ENCODE peak calls at places on chromosomes 6 and 20, in seven cellular contexts. One of them, this sample, is unnamed.

GRCh38 chr20:19867074-19867473 is 109.0 kb downstream of the RIN2 start:
- DNase-seq in fibroblast of pulmonary artery: peak
- DNase-seq in HFF-Myc: peak
- DNase-seq in breast epithelium: no peak
- DNase-seq in heart right ventricle: no peak
- DNase-seq in OCI-LY7: no peak
- DNase-seq in bronchial epithelial cell: peak
- DNase-seq in this sample: no peak

GRCh38 chr20:1949306-1949705 is 44.6 kb downstream of the PDYN start:
- DNase-seq in fibroblast of pulmonary artery: no peak
- DNase-seq in HFF-Myc: no peak
- DNase-seq in breast epithelium: no peak
- DNase-seq in heart right ventricle: no peak
- DNase-seq in OCI-LY7: no peak
- DNase-seq in bronchial epithelial cell: no peak
- DNase-seq in this sample: no peak

GRCh38 chr6:68468244-68468884 is 166.7 kb upstream of the ADGRB3 start:
- DNase-seq in fibroblast of pulmonary artery: peak
- DNase-seq in HFF-Myc: no peak
- DNase-seq in breast epithelium: no peak
- DNase-seq in heart right ventricle: no peak
- DNase-seq in OCI-LY7: peak
- DNase-seq in bronchial epithelial cell: peak
- DNase-seq in this sample: no peak

GRCh38 chr20:11056414-11056813 is 382.6 kb upstream of the JAG1 start:
- DNase-seq in fibroblast of pulmonary artery: no peak
- DNase-seq in HFF-Myc: no peak
- DNase-seq in breast epithelium: no peak
- DNase-seq in heart right ventricle: no peak
- DNase-seq in OCI-LY7: no peak
- DNase-seq in bronchial epithelial cell: no peak
- DNase-seq in this sample: no peak

GRCh38 chr6:50829898-50830439 is 11.3 kb downstream of the TFAP2B start:
- DNase-seq in fibroblast of pulmonary artery: no peak
- DNase-seq in HFF-Myc: no peak
- DNase-seq in breast epithelium: no peak
- DNase-seq in heart right ventricle: no peak
- DNase-seq in OCI-LY7: no peak
- DNase-seq in bronchial epithelial cell: no peak
- DNase-seq in this sample: no peak

GRCh38 chr6:11595903-11596302 is 58.4 kb downstream of the TMEM170B start:
- DNase-seq in fibroblast of pulmonary artery: peak
- DNase-seq in HFF-Myc: no peak
- DNase-seq in breast epithelium: no peak
- DNase-seq in heart right ventricle: no peak
- DNase-seq in OCI-LY7: peak
- DNase-seq in bronchial epithelial cell: peak
- DNase-seq in this sample: no peak

GRCh38 chr6:42571611-42572342 is 7.9 kb downstream of the UBR2 start:
- DNase-seq in fibroblast of pulmonary artery: no peak
- DNase-seq in HFF-Myc: no peak
- DNase-seq in breast epithelium: no peak
- DNase-seq in heart right ventricle: no peak
- DNase-seq in OCI-LY7: no peak
- DNase-seq in bronchial epithelial cell: no peak
- DNase-seq in this sample: no peak

GRCh38 chr6:92979281-92979680 is 440.1 kb downstream of the EPHA7 start:
- DNase-seq in fibroblast of pulmonary artery: peak
- DNase-seq in HFF-Myc: no peak
- DNase-seq in breast epithelium: no peak
- DNase-seq in heart right ventricle: no peak
- DNase-seq in OCI-LY7: no peak
- DNase-seq in bronchial epithelial cell: no peak
- DNase-seq in this sample: no peak

GRCh38 chr6:108174371-108175175 is 8.8 kb downstream of the NR2E1 start:
- DNase-seq in fibroblast of pulmonary artery: peak
- DNase-seq in HFF-Myc: peak
- DNase-seq in breast epithelium: no peak
- DNase-seq in heart right ventricle: peak
- DNase-seq in OCI-LY7: no peak
- DNase-seq in bronchial epithelial cell: peak
- DNase-seq in this sample: no peak

GRCh38 chr6:89217308-89217999 is at the start of gene GABRR1:
- DNase-seq in fibroblast of pulmonary artery: no peak
- DNase-seq in HFF-Myc: peak
- DNase-seq in breast epithelium: no peak
- DNase-seq in heart right ventricle: no peak
- DNase-seq in OCI-LY7: no peak
- DNase-seq in bronchial epithelial cell: no peak
- DNase-seq in this sample: no peak

GRCh38 chr6:75604294-75604693 is 2.6 kb downstream of the SENP6 start:
- DNase-seq in fibroblast of pulmonary artery: no peak
- DNase-seq in HFF-Myc: no peak
- DNase-seq in breast epithelium: no peak
- DNase-seq in heart right ventricle: no peak
- DNase-seq in OCI-LY7: no peak
- DNase-seq in bronchial epithelial cell: no peak
- DNase-seq in this sample: no peak

GRCh38 chr20:63082308-63082938 is 75.7 kb upstream of the BHLHE23 start:
- DNase-seq in fibroblast of pulmonary artery: peak
- DNase-seq in HFF-Myc: peak
- DNase-seq in breast epithelium: no peak
- DNase-seq in heart right ventricle: peak
- DNase-seq in OCI-LY7: peak
- DNase-seq in bronchial epithelial cell: no peak
- DNase-seq in this sample: no peak

GRCh38 chr6:29553268-29554057 is 6.1 kb downstream of the UBD start:
- DNase-seq in fibroblast of pulmonary artery: peak
- DNase-seq in HFF-Myc: peak
- DNase-seq in breast epithelium: no peak
- DNase-seq in heart right ventricle: peak
- DNase-seq in OCI-LY7: no peak
- DNase-seq in bronchial epithelial cell: peak
- DNase-seq in this sample: no peak

GRCh38 chr6:11919771-11920440 is 92.2 kb upstream of the HIVEP1 start:
- DNase-seq in fibroblast of pulmonary artery: no peak
- DNase-seq in HFF-Myc: no peak
- DNase-seq in breast epithelium: no peak
- DNase-seq in heart right ventricle: no peak
- DNase-seq in OCI-LY7: no peak
- DNase-seq in bronchial epithelial cell: no peak
- DNase-seq in this sample: no peak

GRCh38 chr6:135181333-135182119 is 418 bp downstream of the MYB start:
- DNase-seq in fibroblast of pulmonary artery: no peak
- DNase-seq in HFF-Myc: no peak
- DNase-seq in breast epithelium: no peak
- DNase-seq in heart right ventricle: no peak
- DNase-seq in OCI-LY7: peak
- DNase-seq in bronchial epithelial cell: peak
- DNase-seq in this sample: no peak

GRCh38 chr20:41854765-41855164 is 236.6 kb upstream of the CHD6 start:
- DNase-seq in fibroblast of pulmonary artery: no peak
- DNase-seq in HFF-Myc: no peak
- DNase-seq in breast epithelium: no peak
- DNase-seq in heart right ventricle: no peak
- DNase-seq in OCI-LY7: no peak
- DNase-seq in bronchial epithelial cell: peak
- DNase-seq in this sample: peak

GRCh38 chr6:139251377-139252017 is 40.3 kb downstream of the TXLNB start:
- DNase-seq in fibroblast of pulmonary artery: no peak
- DNase-seq in HFF-Myc: no peak
- DNase-seq in breast epithelium: no peak
- DNase-seq in heart right ventricle: peak
- DNase-seq in OCI-LY7: no peak
- DNase-seq in bronchial epithelial cell: no peak
- DNase-seq in this sample: no peak

GRCh38 chr6:15623282-15624116 is 39.3 kb downstream of the DTNBP1 start:
- DNase-seq in fibroblast of pulmonary artery: peak
- DNase-seq in HFF-Myc: no peak
- DNase-seq in breast epithelium: no peak
- DNase-seq in heart right ventricle: no peak
- DNase-seq in OCI-LY7: peak
- DNase-seq in bronchial epithelial cell: peak
- DNase-seq in this sample: peak

GRCh38 chr20:2285618-2286017 is 10.2 kb upstream of the TGM3 start:
- DNase-seq in fibroblast of pulmonary artery: no peak
- DNase-seq in HFF-Myc: no peak
- DNase-seq in breast epithelium: no peak
- DNase-seq in heart right ventricle: no peak
- DNase-seq in OCI-LY7: no peak
- DNase-seq in bronchial epithelial cell: peak
- DNase-seq in this sample: no peak

GRCh38 chr6:162468326-162468725 is 259.2 kb downstream of the PRKN start:
- DNase-seq in fibroblast of pulmonary artery: peak
- DNase-seq in HFF-Myc: no peak
- DNase-seq in breast epithelium: no peak
- DNase-seq in heart right ventricle: peak
- DNase-seq in OCI-LY7: no peak
- DNase-seq in bronchial epithelial cell: no peak
- DNase-seq in this sample: no peak

GRCh38 chr20:43840382-43841070 is 74.1 kb upstream of the TOX2 start:
- DNase-seq in fibroblast of pulmonary artery: peak
- DNase-seq in HFF-Myc: no peak
- DNase-seq in breast epithelium: no peak
- DNase-seq in heart right ventricle: no peak
- DNase-seq in OCI-LY7: peak
- DNase-seq in bronchial epithelial cell: no peak
- DNase-seq in this sample: no peak

GRCh38 chr6:44493593-44493992 is 106.1 kb downstream of the CDC5L start:
- DNase-seq in fibroblast of pulmonary artery: no peak
- DNase-seq in HFF-Myc: no peak
- DNase-seq in breast epithelium: no peak
- DNase-seq in heart right ventricle: no peak
- DNase-seq in OCI-LY7: no peak
- DNase-seq in bronchial epithelial cell: no peak
- DNase-seq in this sample: no peak

GRCh38 chr6:82246802-82247633 is 526 bp downstream of the IBTK start:
- DNase-seq in fibroblast of pulmonary artery: peak
- DNase-seq in HFF-Myc: no peak
- DNase-seq in breast epithelium: peak
- DNase-seq in heart right ventricle: peak
- DNase-seq in OCI-LY7: peak
- DNase-seq in bronchial epithelial cell: peak
- DNase-seq in this sample: peak

GRCh38 chr20:58811334-58811733 is 39.4 kb downstream of the GNAS-AS1 start:
- DNase-seq in fibroblast of pulmonary artery: no peak
- DNase-seq in HFF-Myc: no peak
- DNase-seq in breast epithelium: no peak
- DNase-seq in heart right ventricle: no peak
- DNase-seq in OCI-LY7: no peak
- DNase-seq in bronchial epithelial cell: no peak
- DNase-seq in this sample: no peak

GRCh38 chr20:43446361-43446879 is 11.3 kb upstream of the SRSF6 start:
- DNase-seq in fibroblast of pulmonary artery: no peak
- DNase-seq in HFF-Myc: peak
- DNase-seq in breast epithelium: no peak
- DNase-seq in heart right ventricle: no peak
- DNase-seq in OCI-LY7: no peak
- DNase-seq in bronchial epithelial cell: peak
- DNase-seq in this sample: peak

GRCh38 chr6:169886631-169887227 is 135.3 kb downstream of the ERMARD start:
- DNase-seq in fibroblast of pulmonary artery: no peak
- DNase-seq in HFF-Myc: no peak
- DNase-seq in breast epithelium: no peak
- DNase-seq in heart right ventricle: no peak
- DNase-seq in OCI-LY7: no peak
- DNase-seq in bronchial epithelial cell: no peak
- DNase-seq in this sample: no peak
- TF ChIP-seq CTCF in fibroblast of pulmonary artery: no peak
- TF ChIP-seq CTCF in HFF-Myc: no peak
- TF ChIP-seq CTCF in breast epithelium: no peak
- TF ChIP-seq CTCF in heart right ventricle: no peak
- TF ChIP-seq CTCF in OCI-LY7: no peak
- TF ChIP-seq CTCF in bronchial epithelial cell: no peak
- TF ChIP-seq CTCF in this sample: no peak

DNA sequence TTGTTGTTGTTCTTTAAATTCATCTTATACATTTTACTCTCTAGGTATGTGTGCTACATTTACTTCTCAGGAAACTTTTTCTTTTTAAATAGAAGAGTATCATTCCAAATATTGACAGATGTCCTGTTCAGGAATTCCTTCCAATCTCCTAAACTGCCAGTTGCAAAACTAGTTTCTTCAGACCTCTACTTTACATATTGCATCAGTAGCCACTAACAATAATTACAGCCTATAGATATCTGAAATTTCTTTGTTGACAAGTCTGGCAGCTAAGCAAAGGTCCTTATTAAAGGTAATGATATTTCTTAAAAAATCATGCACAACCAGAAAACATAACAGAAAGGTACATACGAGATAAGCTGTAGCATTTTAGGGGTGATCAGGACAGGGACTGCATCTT is 4.5 kb downstream of the ECHDC1 start:
- DNase-seq in fibroblast of pulmonary artery: no peak
- DNase-seq in HFF-Myc: no peak
- DNase-seq in breast epithelium: no peak
- DNase-seq in heart right ventricle: no peak
- DNase-seq in OCI-LY7: no peak
- DNase-seq in bronchial epithelial cell: no peak
- DNase-seq in this sample: no peak
- TF ChIP-seq CTCF in fibroblast of pulmonary artery: no peak
- TF ChIP-seq CTCF in HFF-Myc: no peak
- TF ChIP-seq CTCF in breast epithelium: no peak
- TF ChIP-seq CTCF in heart right ventricle: no peak
- TF ChIP-seq CTCF in OCI-LY7: no peak
- TF ChIP-seq CTCF in bronchial epithelial cell: no peak
- TF ChIP-seq CTCF in this sample: no peak

DNA sequence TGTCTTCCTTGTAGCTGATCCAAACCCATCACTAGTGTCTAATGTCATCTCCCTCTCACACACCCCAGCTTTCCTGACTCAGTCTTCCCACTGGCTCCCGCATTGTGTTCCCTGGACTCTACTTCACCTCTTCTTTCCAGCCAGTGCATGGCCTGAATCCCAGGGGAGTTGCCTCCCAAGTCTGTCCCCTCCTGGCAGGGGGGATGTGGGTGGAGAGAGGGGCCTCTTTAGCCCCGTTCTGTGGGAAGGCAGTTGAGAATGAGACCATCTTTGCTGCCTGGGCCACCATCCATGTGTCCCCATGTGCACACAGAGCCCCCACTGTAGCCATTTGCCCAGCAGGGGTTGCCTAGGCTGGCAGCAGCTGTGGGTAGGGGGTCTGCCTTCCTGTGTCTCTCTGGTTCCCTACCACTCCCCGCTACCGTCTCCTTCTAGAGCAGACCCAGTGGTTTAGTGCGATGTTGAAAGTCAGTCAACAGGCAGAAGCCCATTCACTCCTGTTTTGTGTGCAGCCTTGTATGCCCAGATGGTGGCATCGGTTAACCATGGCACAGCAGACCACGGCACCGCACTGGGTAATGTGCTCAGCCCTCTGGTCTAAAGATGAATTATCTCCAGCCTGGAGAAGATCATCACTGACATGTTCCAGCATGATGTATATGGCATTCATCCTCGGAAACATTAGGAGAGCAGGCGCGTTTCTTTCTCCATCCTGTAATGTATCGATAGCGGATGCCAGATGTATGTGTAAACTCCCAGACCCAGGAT is 178.8 kb upstream of the SNX9 start:
- DNase-seq in fibroblast of pulmonary artery: peak
- DNase-seq in HFF-Myc: no peak
- DNase-seq in breast epithelium: peak
- DNase-seq in heart right ventricle: no peak
- DNase-seq in OCI-LY7: no peak
- DNase-seq in bronchial epithelial cell: peak
- DNase-seq in this sample: peak
- TF ChIP-seq CTCF in fibroblast of pulmonary artery: no peak
- TF ChIP-seq CTCF in HFF-Myc: peak
- TF ChIP-seq CTCF in breast epithelium: no peak
- TF ChIP-seq CTCF in heart right ventricle: peak
- TF ChIP-seq CTCF in OCI-LY7: peak
- TF ChIP-seq CTCF in bronchial epithelial cell: peak
- TF ChIP-seq CTCF in this sample: peak

GRCh38 chr20:33668087-33668790 is 1.5 kb downstream of the ACTL10 start:
- DNase-seq in fibroblast of pulmonary artery: no peak
- DNase-seq in HFF-Myc: no peak
- DNase-seq in breast epithelium: peak
- DNase-seq in heart right ventricle: peak
- DNase-seq in OCI-LY7: peak
- DNase-seq in bronchial epithelial cell: no peak
- DNase-seq in this sample: no peak
- TF ChIP-seq CTCF in fibroblast of pulmonary artery: peak
- TF ChIP-seq CTCF in HFF-Myc: peak
- TF ChIP-seq CTCF in breast epithelium: no peak
- TF ChIP-seq CTCF in heart right ventricle: peak
- TF ChIP-seq CTCF in OCI-LY7: peak
- TF ChIP-seq CTCF in bronchial epithelial cell: no peak
- TF ChIP-seq CTCF in this sample: peak

This sample was measured in HFFc6.